ENCODE peak calls at places on chromosome 5, in ten cellular contexts. F, L, C, V, B, U, J, E, R and A are unnamed samples.

GRCh38 chr5:322942-323879 is 1.7 kb downstream of the AHRR start:
- DNase-seq in F (no peak), L (no peak), C (no peak), V (no peak), B (no peak), U (no peak), J (no peak), E (peak; percentile 61), R (peak; percentile 14), A (no peak)

GRCh38 chr5:176531902-176532493 is 5.2 kb downstream of the RNF44 start:
- DNase-seq in F (no peak), L (no peak), C (no peak), V (no peak), B (no peak), U (no peak), J (no peak), E (peak; percentile 58), R (no peak), A (no peak)

GRCh38 chr5:91091471-91092234 is 291.5 kb downstream of the ARRDC3 start:
- DNase-seq in F (no peak), L (no peak), C (no peak), V (no peak), B (no peak), U (no peak), J (no peak), E (no peak), R (no peak), A (no peak)

GRCh38 chr5:142655339-142656267 is 30.3 kb downstream of the FGF1 start:
- DNase-seq in F (peak; percentile 80), L (peak; percentile 59), C (peak; percentile 89), V (peak; percentile 33), B (peak; percentile 91), U (peak; percentile 93), J (peak; percentile 71), E (peak; percentile 93), R (peak; percentile 81), A (peak; percentile 90)

GRCh38 chr5:42612997-42613396 is 143.6 kb upstream of the CCDC152 start:
- DNase-seq in F (peak; percentile 12), L (no peak), C (no peak), V (no peak), B (no peak), U (no peak), J (no peak), E (no peak), R (peak; percentile 57), A (no peak)

GRCh38 chr5:67173959-67174358 is 22.6 kb downstream of the CD180 start:
- DNase-seq in F (no peak), L (no peak), C (no peak), V (no peak), B (no peak), U (no peak), J (no peak), E (no peak), R (peak; percentile 11), A (no peak)

GRCh38 chr5:43066799-43067741 is 27.0 kb upstream of the ANXA2R start:
- DNase-seq in F (peak; percentile 84), L (peak; percentile 85), C (peak; percentile 41), V (peak; percentile 85), B (peak; percentile 95), U (peak; percentile 82), J (peak; percentile 89), E (peak; percentile 60), R (peak; percentile 88), A (peak; percentile 86)

GRCh38 chr5:60339691-60340191 is 360.2 kb downstream of the DEPDC1B start:
- DNase-seq in F (no peak), L (no peak), C (no peak), V (no peak), B (no peak), U (no peak), J (no peak), E (no peak), R (no peak), A (no peak)

GRCh38 chr5:154627711-154628678 is 127.2 kb upstream of the LARP1 start:
- DNase-seq in F (no peak), L (no peak), C (peak; percentile 9), V (no peak), B (no peak), U (no peak), J (no peak), E (no peak), R (peak; percentile 68), A (no peak)

GRCh38 chr5:95959964-95960801 is 1.5 kb downstream of the ELL2 start:
- DNase-seq in F (peak; percentile 36), L (no peak), C (no peak), V (no peak), B (no peak), U (peak; percentile 28), J (no peak), E (no peak), R (peak; percentile 54), A (peak; percentile 25)

GRCh38 chr5:108381034-108381954 is 604 bp downstream of the FBXL17 start:
- DNase-seq in F (peak; percentile 62), L (peak; percentile 89), C (peak; percentile 46), V (peak; percentile 10), B (peak; percentile 86), U (peak; percentile 63), J (peak; percentile 78), E (peak; percentile 68), R (peak; percentile 62), A (peak; percentile 81)

GRCh38 chr5:116009806-116010205 is 22.5 kb upstream of the ARL14EPL start:
- DNase-seq in F (no peak), L (no peak), C (no peak), V (no peak), B (no peak), U (no peak), J (no peak), E (no peak), R (no peak), A (no peak)

GRCh38 chr5:135233477-135233876 is 165.6 kb downstream of the MACROH2A1 start:
- DNase-seq in F (no peak), L (no peak), C (no peak), V (no peak), B (peak; percentile 67), U (no peak), J (no peak), E (no peak), R (no peak), A (no peak)

GRCh38 chr5:103645816-103646215 is 83.2 kb upstream of the NUDT12 start:
- DNase-seq in F (no peak), L (no peak), C (no peak), V (no peak), B (no peak), U (no peak), J (no peak), E (no peak), R (no peak), A (no peak)

GRCh38 chr5:59209758-59210359 is 627.0 kb downstream of the RAB3C start:
- DNase-seq in F (no peak), L (no peak), C (no peak), V (no peak), B (no peak), U (no peak), J (no peak), E (no peak), R (peak; percentile 52), A (no peak)

GRCh38 chr5:141186897-141187512 is at the start of gene PCDHB9:
- DNase-seq in F (no peak), L (no peak), C (peak; percentile 12), V (peak; percentile 6), B (no peak), U (peak; percentile 62), J (no peak), E (peak; percentile 79), R (no peak), A (peak; percentile 66)

GRCh38 chr5:131381011-131381410 is 117.2 kb downstream of the CDC42SE2 start:
- DNase-seq in F (no peak), L (no peak), C (no peak), V (no peak), B (no peak), U (no peak), J (no peak), E (no peak), R (peak; percentile 75), A (no peak)

GRCh38 chr5:81020478-81021167 is 60.5 kb downstream of the RASGRF2 start:
- DNase-seq in F (no peak), L (no peak), C (no peak), V (no peak), B (no peak), U (no peak), J (no peak), E (no peak), R (peak; percentile 17), A (no peak)

GRCh38 chr5:116176124-116176523 is 91.3 kb downstream of the COMMD10 start:
- DNase-seq in F (no peak), L (no peak), C (no peak), V (peak; percentile 23), B (no peak), U (no peak), J (no peak), E (no peak), R (peak; percentile 6), A (no peak)

GRCh38 chr5:54669845-54670635 is 152.5 kb downstream of the SNX18 start:
- DNase-seq in F (no peak), L (no peak), C (no peak), V (no peak), B (no peak), U (no peak), J (no peak), E (no peak), R (no peak), A (no peak)

GRCh38 chr5:124996764-124997077 is 250.3 kb upstream of the ZNF608 start:
- DNase-seq in F (peak; percentile 55), L (no peak), C (no peak), V (no peak), B (no peak), U (no peak), J (no peak), E (no peak), R (peak; percentile 49), A (no peak)

GRCh38 chr5:122776143-122776542 is 1.3 kb downstream of the SNX2 start:
- DNase-seq in F (no peak), L (no peak), C (no peak), V (no peak), B (no peak), U (no peak), J (no peak), E (no peak), R (no peak), A (no peak)

GRCh38 chr5:125798311-125798710 is 624.9 kb upstream of the GRAMD2B start:
- DNase-seq in F (peak; percentile 18), L (no peak), C (no peak), V (peak; percentile 0), B (no peak), U (peak; percentile 5), J (no peak), E (no peak), R (peak; percentile 52), A (peak; percentile 8)

GRCh38 chr5:43889238-43889637 is 286.3 kb downstream of the NNT start:
- DNase-seq in F (no peak), L (no peak), C (no peak), V (no peak), B (no peak), U (no peak), J (no peak), E (no peak), R (peak; percentile 93), A (no peak)

GRCh38 chr5:158634713-158635112 is 465.0 kb downstream of the EBF1 start:
- DNase-seq in F (no peak), L (no peak), C (no peak), V (no peak), B (no peak), U (no peak), J (no peak), E (no peak), R (no peak), A (no peak)

GRCh38 chr5:159965031-159965837 is 43.7 kb upstream of the TTC1 start:
- DNase-seq in F (peak; percentile 46), L (no peak), C (peak; percentile 65), V (peak; percentile 33), B (peak; percentile 74), U (peak; percentile 71), J (no peak), E (peak; percentile 70), R (peak; percentile 55), A (peak; percentile 76)

GRCh38 chr5:149782018-149782899 is 52.1 kb downstream of the PPARGC1B start:
- DNase-seq in F (peak; percentile 20), L (no peak), C (no peak), V (no peak), B (no peak), U (no peak), J (no peak), E (no peak), R (no peak), A (no peak)

GRCh38 chr5:125083932-125084331 is 337.5 kb upstream of the ZNF608 start:
- DNase-seq in F (peak; percentile 19), L (no peak), C (no peak), V (no peak), B (no peak), U (no peak), J (no peak), E (no peak), R (peak; percentile 96), A (no peak)